ENCODE peak calls at places on chromosome 22, in six cellular contexts. V is IMR-90, Y is H9, Z is H1, I is mesendoderm, B is neuronal stem cell. L is an unnamed sample.
A peak's percentile ranks its signal among the peaks of the same experiment; 100 is the strongest.

GRCh38 chr22:29072193-29072978 is 449 bp upstream of the KREMEN1 start:
- DNase-seq in I (peak; percentile 96), Y (peak; percentile 98), Z (peak; percentile 99), B (peak; percentile 74), V (peak; percentile 42), L (peak; percentile 61)

GRCh38 chr22:22928666-22929380 is 41.2 kb downstream of the IGLL5 start:
- DNase-seq in V (peak; percentile 16), B (no peak), I (peak; percentile 17), Y (no peak), Z (no peak), L (no peak)

GRCh38 chr22:47395481-47395880 is 633.0 kb downstream of the TBC1D22A start:
- DNase-seq in V (peak; percentile 2), I (no peak), B (no peak), Z (no peak), Y (no peak), L (no peak)

GRCh38 chr22:37744589-37744988 is 47.7 kb downstream of the TRIOBP start:
- DNase-seq in B (no peak), Z (no peak), V (no peak), I (peak; percentile 26), Y (no peak), L (no peak)

GRCh38 chr22:37932821-37933578 is 20.4 kb downstream of the C22orf23 start:
- DNase-seq in Y (no peak), I (no peak), Z (no peak), V (no peak), B (no peak), L (no peak)

GRCh38 chr22:24482586-24482985 is 12.5 kb upstream of the UPB1 start:
- DNase-seq in B (no peak), V (peak; percentile 79), Z (no peak), Y (no peak), I (peak; percentile 31), L (peak; percentile 85)

GRCh38 chr22:48803171-48803992 is 1024.3 kb downstream of the BRD1 start:
- DNase-seq in Z (no peak), B (no peak), V (no peak), Y (no peak), I (no peak), L (no peak)

GRCh38 chr22:46652081-46652929 is 32.1 kb downstream of the GRAMD4 start:
- DNase-seq in Y (no peak), Z (no peak), B (no peak), V (peak; percentile 28), I (no peak), L (peak; percentile 15)

GRCh38 chr22:44127353-44127752 is 53.4 kb upstream of the PARVG start:
- DNase-seq in Y (no peak), V (no peak), I (no peak), B (no peak), Z (no peak), L (no peak)

GRCh38 chr22:23269441-23270211 is 89.3 kb downstream of the BCR start:
- DNase-seq in B (no peak), Z (peak; percentile 62), V (no peak), I (peak; percentile 54), Y (peak; percentile 57), L (no peak)

GRCh38 chr22:38028344-38029130 is 28.7 kb upstream of the PICK1 start:
- DNase-seq in V (no peak), B (no peak), Y (no peak), I (no peak), Z (no peak), L (no peak)

GRCh38 chr22:31269892-31270574 is 22.3 kb downstream of the PIK3IP1 start:
- DNase-seq in V (no peak), Z (no peak), B (no peak), I (peak; percentile 98), Y (peak; percentile 81), L (no peak)

GRCh38 chr22:37169947-37170688 is 17.9 kb downstream of the C1QTNF6 start:
- DNase-seq in Y (no peak), Z (no peak), V (no peak), B (no peak), I (no peak), L (no peak)

GRCh38 chr22:24142831-24143230 is 38.5 kb upstream of the SUSD2 start:
- DNase-seq in Y (no peak), B (no peak), I (no peak), Z (no peak), V (no peak), L (no peak)

GRCh38 chr22:32793604-32794003 is 7.9 kb upstream of the TIMP3 start:
- DNase-seq in I (no peak), Y (no peak), V (no peak), Z (no peak), B (no peak), L (no peak)

GRCh38 chr22:21642584-21643448 is 714 bp downstream of the SDF2L1 start:
- DNase-seq in B (no peak), I (peak; percentile 87), V (peak; percentile 44), Z (peak; percentile 84), Y (peak; percentile 80), L (peak; percentile 75)

GRCh38 chr22:41994506-41994905 is 4.1 kb upstream of the WBP2NL start:
- DNase-seq in Y (no peak), I (peak; percentile 14), V (no peak), B (no peak), Z (no peak), L (no peak)

GRCh38 chr22:27554841-27555456 is 246.6 kb downstream of the MN1 start:
- DNase-seq in Z (no peak), V (no peak), I (no peak), Y (no peak), B (no peak), L (no peak)
- H2BK15ac ChIP-seq in Z (no peak overlapping the region), V (no peak overlapping the region), I (no peak overlapping the region), Y (no peak overlapping the region), B (peak overlapping the region; percentile 50), L (no peak overlapping the region)

GRCh38 chr22:27240298-27240885 is 561.2 kb downstream of the MN1 start:
- DNase-seq in Z (no peak), I (no peak), B (no peak), Y (no peak), V (peak; percentile 12), L (peak; percentile 52)

GRCh38 chr22:27238935-27239510 is 562.5 kb downstream of the MN1 start:
- DNase-seq in B (no peak), V (peak; percentile 97), I (peak; percentile 38), Y (no peak), Z (no peak), L (peak; percentile 94)

GRCh38 chr22:27241430-27242110 is 560.0 kb downstream of the MN1 start:
- DNase-seq in I (no peak), B (no peak), Z (no peak), Y (no peak), V (no peak), L (peak; percentile 43)

GRCh38 chr22:27237342-27237741 is 564.2 kb downstream of the MN1 start:
- DNase-seq in B (no peak), Y (no peak), V (no peak), I (no peak), Z (no peak), L (no peak)

GRCh38 chr22:27239520-27239919 is 562.0 kb downstream of the MN1 start:
- DNase-seq in Z (no peak), Y (no peak), I (no peak), B (no peak), V (no peak), L (no peak)
- H2BK120ac ChIP-seq in Z (no peak overlapping the region), Y (no peak overlapping the region), I (no peak overlapping the region), B (no peak overlapping the region), V (peak overlapping the region; percentile 81), L (peak overlapping the region; percentile 59)

GRCh38 chr22:19879248-19879575 is 24.5 kb upstream of the GNB1L start:
- DNase-seq in Z (peak; percentile 41), I (no peak), B (no peak), Y (peak; percentile 29), V (no peak), L (no peak)

GRCh38 chr22:19882446-19883381 is 28.0 kb upstream of the GNB1L start:
- DNase-seq in B (no peak), V (no peak), Y (peak; percentile 23), I (no peak), Z (peak; percentile 43), L (no peak)

GRCh38 chr22:19879996-19880785 is 25.5 kb upstream of the GNB1L start:
- DNase-seq in Y (peak; percentile 46), I (no peak), B (no peak), V (no peak), Z (peak; percentile 51), L (no peak)

GRCh38 chr22:19879651-19879995 is 24.9 kb upstream of the GNB1L start:
- DNase-seq in B (no peak), Y (peak; percentile 26), V (no peak), Z (peak; percentile 48), I (no peak), L (no peak)

DNA sequence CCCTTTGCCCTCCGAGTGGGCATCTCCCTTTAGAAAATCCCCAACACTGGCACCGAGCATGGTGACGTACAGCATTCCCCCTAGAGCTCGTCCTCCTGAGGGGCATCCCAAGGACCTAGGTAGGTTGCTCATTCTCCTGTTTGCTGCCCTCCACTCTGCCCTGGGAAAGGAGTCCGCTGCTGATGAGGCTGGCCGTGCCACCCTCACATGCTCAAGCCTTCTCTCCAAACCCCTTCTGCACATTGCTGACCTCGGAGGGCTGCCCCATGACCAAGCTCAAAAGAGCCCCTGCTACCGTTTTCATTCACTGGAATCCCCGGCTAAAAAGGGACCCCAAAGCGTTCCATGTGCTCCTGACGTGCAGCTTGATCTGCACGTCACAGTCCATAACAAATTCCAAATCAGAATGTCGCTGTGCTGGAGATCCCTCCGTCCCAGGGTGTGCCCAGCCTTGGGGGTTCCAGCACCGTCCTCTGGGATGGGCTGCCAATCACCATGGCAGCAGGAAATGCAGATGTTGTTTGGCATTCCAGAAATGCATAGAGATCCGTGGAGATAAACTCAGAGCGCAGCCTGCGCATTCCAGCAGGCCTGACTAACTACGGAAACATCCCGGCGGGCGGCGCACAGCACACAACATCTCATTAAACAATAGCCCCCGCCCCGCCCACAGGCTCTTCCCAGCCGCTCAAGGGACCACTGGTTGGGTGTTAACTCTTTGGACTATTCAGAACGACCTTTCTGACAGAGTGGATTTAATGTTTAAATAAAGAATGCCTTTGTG is 26.3 kb upstream of the GNB1L start:
- DNase-seq in Z (peak; percentile 82), Y (peak; percentile 98), V (peak; percentile 94), B (peak; percentile 92), I (peak; percentile 99), L (peak; percentile 91)
- H3K4me1 ChIP-seq in Z (peaks cover 26% of the 10 kb centered on the region), Y (peaks cover 2% of the 10 kb centered on the region), V (peaks cover 56% of the 10 kb centered on the region), B (peaks cover 28% of the 10 kb centered on the region), I (peaks cover 12% of the 10 kb centered on the region), L (peaks cover 72% of the 10 kb centered on the region)

GRCh38 chr22:20232781-20233180 is 35.3 kb downstream of the RTN4R start:
- DNase-seq in Z (no peak), I (no peak), B (no peak), Y (no peak), V (no peak), L (no peak)

GRCh38 chr22:20234760-20235452 is 33.2 kb downstream of the RTN4R start:
- DNase-seq in Z (no peak), Y (no peak), I (no peak), B (no peak), V (no peak), L (no peak)

GRCh38 chr22:20235453-20235991 is 32.6 kb downstream of the RTN4R start:
- DNase-seq in Y (no peak), I (no peak), B (no peak), V (no peak), Z (no peak), L (no peak)

GRCh38 chr22:20233351-20234313 is 34.5 kb downstream of the RTN4R start:
- DNase-seq in Z (no peak), I (no peak), B (no peak), V (no peak), Y (no peak), L (no peak)

DNA sequence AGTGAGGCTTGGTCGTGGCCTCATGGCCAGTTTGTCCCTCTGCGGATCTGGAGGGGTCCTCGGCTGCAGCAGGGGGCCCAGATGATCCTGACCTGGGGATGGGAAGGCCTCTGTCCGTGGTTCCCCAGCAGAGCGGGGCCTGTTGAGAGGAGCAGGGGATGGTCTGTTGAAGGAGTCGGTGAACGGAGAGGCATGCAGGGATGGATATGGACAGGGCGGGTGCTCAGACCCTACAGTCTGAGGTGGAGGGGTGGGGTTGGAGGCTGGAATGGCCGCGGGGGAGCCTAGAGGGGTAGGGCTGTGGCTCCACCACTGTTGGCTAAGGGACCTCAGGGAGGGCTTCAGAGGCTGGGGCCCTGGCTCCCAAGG is 33.8 kb downstream of the RTN4R start:
- DNase-seq in I (no peak), Z (no peak), Y (no peak), V (no peak), B (no peak), L (no peak)
- H2BK15ac ChIP-seq in I (no peak overlapping the region), Z (no peak overlapping the region), Y (no peak overlapping the region), V (no peak overlapping the region), B (no peak overlapping the region), L (no peak overlapping the region)

L was measured in mesenchymal stem cell.